ENCODE peak calls at places on chromosomes 11 and 22, in nine cellular contexts. One of them, this sample, is unnamed.

GRCh38 chr22:20573830-20574615 is 66.6 kb downstream of the MED15 start:
- DNase-seq in omental fat pad: no peak
- DNase-seq in fibroblast of the aortic adventitia: no peak
- DNase-seq in astrocyte of the cerebellum: no peak
- DNase-seq in left ventricle myocardium inferior: peak
- DNase-seq in H9: no peak
- DNase-seq in spleen: peak
- DNase-seq in GM06990: no peak
- DNase-seq in Calu3: no peak
- DNase-seq in this sample: no peak

GRCh38 chr22:43277987-43278601 is 65.1 kb downstream of the SCUBE1 start:
- DNase-seq in omental fat pad: no peak
- DNase-seq in fibroblast of the aortic adventitia: no peak
- DNase-seq in astrocyte of the cerebellum: no peak
- DNase-seq in left ventricle myocardium inferior: no peak
- DNase-seq in H9: no peak
- DNase-seq in spleen: no peak
- DNase-seq in GM06990: no peak
- DNase-seq in Calu3: peak
- DNase-seq in this sample: no peak

GRCh38 chr11:126816655-126817054 is 183.9 kb downstream of the KIRREL3 start:
- DNase-seq in omental fat pad: no peak
- DNase-seq in fibroblast of the aortic adventitia: no peak
- DNase-seq in astrocyte of the cerebellum: peak
- DNase-seq in left ventricle myocardium inferior: no peak
- DNase-seq in H9: no peak
- DNase-seq in spleen: no peak
- DNase-seq in GM06990: no peak
- DNase-seq in Calu3: peak
- DNase-seq in this sample: no peak

GRCh38 chr11:59262419-59262818 is 49.7 kb upstream of the MPEG1 start:
- DNase-seq in omental fat pad: no peak
- DNase-seq in fibroblast of the aortic adventitia: no peak
- DNase-seq in astrocyte of the cerebellum: no peak
- DNase-seq in left ventricle myocardium inferior: no peak
- DNase-seq in H9: no peak
- DNase-seq in spleen: no peak
- DNase-seq in GM06990: no peak
- DNase-seq in Calu3: no peak
- DNase-seq in this sample: no peak

GRCh38 chr22:27435839-27436581 is 365.5 kb downstream of the MN1 start:
- DNase-seq in omental fat pad: no peak
- DNase-seq in fibroblast of the aortic adventitia: peak
- DNase-seq in astrocyte of the cerebellum: peak
- DNase-seq in left ventricle myocardium inferior: peak
- DNase-seq in H9: no peak
- DNase-seq in spleen: no peak
- DNase-seq in GM06990: no peak
- DNase-seq in Calu3: no peak
- DNase-seq in this sample: peak

GRCh38 chr11:7596975-7597391 is 76.3 kb downstream of the CYB5R2 start:
- DNase-seq in omental fat pad: no peak
- DNase-seq in fibroblast of the aortic adventitia: no peak
- DNase-seq in astrocyte of the cerebellum: no peak
- DNase-seq in left ventricle myocardium inferior: no peak
- DNase-seq in H9: no peak
- DNase-seq in spleen: no peak
- DNase-seq in GM06990: no peak
- DNase-seq in Calu3: no peak
- DNase-seq in this sample: no peak

GRCh38 chr11:50170115-50170514 is 137.4 kb downstream of the OR4C45 start:
- DNase-seq in omental fat pad: no peak
- DNase-seq in fibroblast of the aortic adventitia: no peak
- DNase-seq in astrocyte of the cerebellum: no peak
- DNase-seq in left ventricle myocardium inferior: no peak
- DNase-seq in H9: no peak
- DNase-seq in spleen: no peak
- DNase-seq in GM06990: no peak
- DNase-seq in Calu3: no peak
- DNase-seq in this sample: no peak

GRCh38 chr22:35893698-35894097 is 134.9 kb downstream of the RBFOX2 start:
- DNase-seq in omental fat pad: no peak
- DNase-seq in fibroblast of the aortic adventitia: no peak
- DNase-seq in astrocyte of the cerebellum: no peak
- DNase-seq in left ventricle myocardium inferior: no peak
- DNase-seq in H9: no peak
- DNase-seq in spleen: no peak
- DNase-seq in GM06990: no peak
- DNase-seq in Calu3: no peak
- DNase-seq in this sample: no peak

GRCh38 chr11:30706276-30706675 is 120.1 kb upstream of the MPPED2 start:
- DNase-seq in omental fat pad: no peak
- DNase-seq in fibroblast of the aortic adventitia: no peak
- DNase-seq in astrocyte of the cerebellum: no peak
- DNase-seq in left ventricle myocardium inferior: no peak
- DNase-seq in H9: no peak
- DNase-seq in spleen: no peak
- DNase-seq in GM06990: no peak
- DNase-seq in Calu3: no peak
- DNase-seq in this sample: no peak

GRCh38 chr11:19605500-19606371 is 106.9 kb upstream of the NAV2 start:
- DNase-seq in omental fat pad: no peak
- DNase-seq in fibroblast of the aortic adventitia: peak
- DNase-seq in astrocyte of the cerebellum: peak
- DNase-seq in left ventricle myocardium inferior: no peak
- DNase-seq in H9: no peak
- DNase-seq in spleen: no peak
- DNase-seq in GM06990: no peak
- DNase-seq in Calu3: no peak
- DNase-seq in this sample: no peak

GRCh38 chr11:118412921-118413320 is 11.5 kb downstream of the ATP5MG start:
- DNase-seq in omental fat pad: no peak
- DNase-seq in fibroblast of the aortic adventitia: no peak
- DNase-seq in astrocyte of the cerebellum: no peak
- DNase-seq in left ventricle myocardium inferior: no peak
- DNase-seq in H9: no peak
- DNase-seq in spleen: no peak
- DNase-seq in GM06990: no peak
- DNase-seq in Calu3: no peak
- DNase-seq in this sample: no peak

DNA sequence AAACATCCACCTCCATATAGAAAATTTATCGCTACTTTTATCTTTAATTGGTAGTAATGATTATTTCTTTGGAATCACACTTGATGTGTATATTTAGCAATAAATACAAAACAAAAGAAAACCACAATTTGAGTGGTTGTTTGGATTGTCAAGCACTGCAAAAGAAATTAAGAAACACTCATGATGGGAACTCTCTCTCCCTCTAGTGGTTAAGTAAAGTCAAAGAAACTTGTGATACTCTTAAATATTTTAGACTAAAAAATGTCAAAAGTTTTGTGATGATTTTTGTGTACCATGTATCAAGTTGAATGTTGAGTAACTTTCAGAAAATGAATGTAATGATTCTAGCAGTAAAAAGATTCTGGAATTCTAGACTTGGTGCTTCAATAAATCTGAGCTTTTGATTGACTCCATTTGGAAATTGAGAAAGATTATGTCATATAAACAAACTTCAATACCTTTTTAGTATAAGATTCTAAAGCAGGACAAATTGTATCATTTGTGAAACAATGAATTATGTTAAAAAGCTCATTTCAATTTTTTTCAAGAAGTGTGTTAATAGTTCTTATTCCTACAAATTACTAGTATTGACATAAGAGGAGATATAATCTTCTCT is 20.8 kb downstream of the MUC15 start:
- DNase-seq in omental fat pad: no peak
- DNase-seq in fibroblast of the aortic adventitia: peak
- DNase-seq in astrocyte of the cerebellum: no peak
- DNase-seq in left ventricle myocardium inferior: no peak
- DNase-seq in H9: no peak
- DNase-seq in spleen: no peak
- DNase-seq in GM06990: no peak
- DNase-seq in Calu3: no peak
- DNase-seq in this sample: no peak
- TF ChIP-seq CTCF in omental fat pad: no peak
- TF ChIP-seq CTCF in fibroblast of the aortic adventitia: peak
- TF ChIP-seq CTCF in astrocyte of the cerebellum: no peak
- TF ChIP-seq CTCF in left ventricle myocardium inferior: no peak
- TF ChIP-seq CTCF in H9: peak
- TF ChIP-seq CTCF in spleen: no peak
- TF ChIP-seq CTCF in GM06990: peak
- TF ChIP-seq CTCF in Calu3: peak
- TF ChIP-seq CTCF in this sample: peak

GRCh38 chr11:102614485-102614884 is 10.6 kb downstream of the MMP20 start:
- DNase-seq in omental fat pad: no peak
- DNase-seq in fibroblast of the aortic adventitia: no peak
- DNase-seq in astrocyte of the cerebellum: no peak
- DNase-seq in left ventricle myocardium inferior: no peak
- DNase-seq in H9: no peak
- DNase-seq in spleen: no peak
- DNase-seq in GM06990: no peak
- DNase-seq in Calu3: no peak
- DNase-seq in this sample: no peak
- TF ChIP-seq CTCF in omental fat pad: no peak
- TF ChIP-seq CTCF in fibroblast of the aortic adventitia: peak
- TF ChIP-seq CTCF in astrocyte of the cerebellum: peak
- TF ChIP-seq CTCF in left ventricle myocardium inferior: no peak
- TF ChIP-seq CTCF in H9: no peak
- TF ChIP-seq CTCF in spleen: no peak
- TF ChIP-seq CTCF in GM06990: peak
- TF ChIP-seq CTCF in Calu3: no peak
- TF ChIP-seq CTCF in this sample: peak

GRCh38 chr11:12962306-12962705 is 46.8 kb upstream of the RASSF10 start:
- DNase-seq in omental fat pad: no peak
- DNase-seq in fibroblast of the aortic adventitia: no peak
- DNase-seq in astrocyte of the cerebellum: no peak
- DNase-seq in left ventricle myocardium inferior: no peak
- DNase-seq in H9: no peak
- DNase-seq in spleen: no peak
- DNase-seq in GM06990: no peak
- DNase-seq in Calu3: no peak
- DNase-seq in this sample: no peak

GRCh38 chr11:12963789-12964536 is 45.2 kb upstream of the RASSF10 start:
- DNase-seq in omental fat pad: peak
- DNase-seq in fibroblast of the aortic adventitia: peak
- DNase-seq in astrocyte of the cerebellum: no peak
- DNase-seq in left ventricle myocardium inferior: peak
- DNase-seq in H9: peak
- DNase-seq in spleen: no peak
- DNase-seq in GM06990: peak
- DNase-seq in Calu3: peak
- DNase-seq in this sample: peak

GRCh38 chr11:12958984-12959383 is 50.1 kb upstream of the RASSF10 start:
- DNase-seq in omental fat pad: no peak
- DNase-seq in fibroblast of the aortic adventitia: no peak
- DNase-seq in astrocyte of the cerebellum: no peak
- DNase-seq in left ventricle myocardium inferior: no peak
- DNase-seq in H9: no peak
- DNase-seq in spleen: no peak
- DNase-seq in GM06990: no peak
- DNase-seq in Calu3: no peak
- DNase-seq in this sample: no peak

GRCh38 chr11:12963051-12963450 is 46.1 kb upstream of the RASSF10 start:
- DNase-seq in omental fat pad: no peak
- DNase-seq in fibroblast of the aortic adventitia: no peak
- DNase-seq in astrocyte of the cerebellum: no peak
- DNase-seq in left ventricle myocardium inferior: no peak
- DNase-seq in H9: no peak
- DNase-seq in spleen: no peak
- DNase-seq in GM06990: no peak
- DNase-seq in Calu3: no peak
- DNase-seq in this sample: no peak

GRCh38 chr11:12961615-12962014 is 47.5 kb upstream of the RASSF10 start:
- DNase-seq in omental fat pad: no peak
- DNase-seq in fibroblast of the aortic adventitia: peak
- DNase-seq in astrocyte of the cerebellum: no peak
- DNase-seq in left ventricle myocardium inferior: no peak
- DNase-seq in H9: no peak
- DNase-seq in spleen: no peak
- DNase-seq in GM06990: no peak
- DNase-seq in Calu3: no peak
- DNase-seq in this sample: no peak
- TF ChIP-seq CTCF in omental fat pad: no peak
- TF ChIP-seq CTCF in fibroblast of the aortic adventitia: peak
- TF ChIP-seq CTCF in astrocyte of the cerebellum: peak
- TF ChIP-seq CTCF in left ventricle myocardium inferior: no peak
- TF ChIP-seq CTCF in H9: no peak
- TF ChIP-seq CTCF in spleen: no peak
- TF ChIP-seq CTCF in GM06990: no peak
- TF ChIP-seq CTCF in Calu3: no peak
- TF ChIP-seq CTCF in this sample: peak

GRCh38 chr11:113308601-113309000 is 5.8 kb upstream of the TTC12 start:
- DNase-seq in omental fat pad: no peak
- DNase-seq in fibroblast of the aortic adventitia: no peak
- DNase-seq in astrocyte of the cerebellum: no peak
- DNase-seq in left ventricle myocardium inferior: no peak
- DNase-seq in H9: no peak
- DNase-seq in spleen: no peak
- DNase-seq in GM06990: no peak
- DNase-seq in Calu3: no peak
- DNase-seq in this sample: no peak
- TF ChIP-seq CTCF in omental fat pad: no peak
- TF ChIP-seq CTCF in fibroblast of the aortic adventitia: no peak
- TF ChIP-seq CTCF in astrocyte of the cerebellum: no peak
- TF ChIP-seq CTCF in left ventricle myocardium inferior: no peak
- TF ChIP-seq CTCF in H9: no peak
- TF ChIP-seq CTCF in spleen: no peak
- TF ChIP-seq CTCF in GM06990: no peak
- TF ChIP-seq CTCF in Calu3: no peak
- TF ChIP-seq CTCF in this sample: no peak

GRCh38 chr22:45344339-45344738 is 34.6 kb downstream of the FAM118A start:
- DNase-seq in omental fat pad: no peak
- DNase-seq in fibroblast of the aortic adventitia: peak
- DNase-seq in astrocyte of the cerebellum: no peak
- DNase-seq in left ventricle myocardium inferior: no peak
- DNase-seq in H9: peak
- DNase-seq in spleen: no peak
- DNase-seq in GM06990: no peak
- DNase-seq in Calu3: no peak
- DNase-seq in this sample: no peak
- TF ChIP-seq CTCF in omental fat pad: no peak
- TF ChIP-seq CTCF in fibroblast of the aortic adventitia: peak
- TF ChIP-seq CTCF in astrocyte of the cerebellum: peak
- TF ChIP-seq CTCF in left ventricle myocardium inferior: no peak
- TF ChIP-seq CTCF in H9: peak
- TF ChIP-seq CTCF in spleen: no peak
- TF ChIP-seq CTCF in GM06990: no peak
- TF ChIP-seq CTCF in Calu3: no peak
- TF ChIP-seq CTCF in this sample: peak

DNA sequence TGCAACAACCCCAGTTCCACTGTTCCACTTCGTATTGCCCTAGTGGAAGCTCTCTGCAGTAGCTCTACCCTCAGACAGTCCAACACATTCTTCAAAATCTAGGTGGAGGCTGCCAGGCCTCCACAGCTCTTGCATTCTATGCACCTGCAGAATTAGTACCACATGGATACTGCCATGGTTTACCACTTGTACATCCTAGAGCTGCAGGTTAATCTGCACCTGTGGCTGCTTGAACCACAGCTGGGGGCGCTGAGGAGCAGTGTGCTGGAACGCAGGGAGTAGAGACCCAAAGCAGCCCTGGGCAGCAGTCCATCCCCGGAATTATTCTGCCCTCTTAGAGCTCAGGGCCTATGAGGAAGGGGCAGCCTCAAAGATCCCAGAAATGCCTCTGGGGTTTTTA is 4.3 kb upstream of the CTSC start:
- DNase-seq in omental fat pad: no peak
- DNase-seq in fibroblast of the aortic adventitia: no peak
- DNase-seq in astrocyte of the cerebellum: no peak
- DNase-seq in left ventricle myocardium inferior: no peak
- DNase-seq in H9: peak
- DNase-seq in spleen: no peak
- DNase-seq in GM06990: no peak
- DNase-seq in Calu3: no peak
- DNase-seq in this sample: no peak
- TF ChIP-seq CTCF in omental fat pad: no peak
- TF ChIP-seq CTCF in fibroblast of the aortic adventitia: no peak
- TF ChIP-seq CTCF in astrocyte of the cerebellum: no peak
- TF ChIP-seq CTCF in left ventricle myocardium inferior: no peak
- TF ChIP-seq CTCF in H9: peak
- TF ChIP-seq CTCF in spleen: no peak
- TF ChIP-seq CTCF in GM06990: peak
- TF ChIP-seq CTCF in Calu3: no peak
- TF ChIP-seq CTCF in this sample: no peak